ENCODE peak calls at places on chromosomes 13 and 19, in four cellular contexts. Z is NCI-H1417, F is KG1, K is NCI-H524. B is an unnamed sample.
A peak's percentile ranks its signal among the peaks of the same experiment; 100 is the strongest.

GRCh38 chr13:110042253-110042652 is 255.9 kb upstream of the IRS2 start:
- DNase-seq in K (no peak), F (no peak), Z (no peak), B (no peak)

GRCh38 chr19:50646074-50646807 is 3.0 kb upstream of the C19orf81 start:
- DNase-seq in K (no peak), F (no peak), Z (no peak), B (no peak)

GRCh38 chr19:3551808-3552095 is 5.6 kb downstream of the MFSD12 start:
- DNase-seq in F (no peak), K (no peak), Z (no peak), B (no peak)

GRCh38 chr13:35718084-35718483 is 241.6 kb upstream of the MAB21L1 start:
- DNase-seq in Z (no peak), K (peak; percentile 26), F (no peak), B (no peak)

GRCh38 chr13:101455863-101456262 is 3.4 kb downstream of the ITGBL1 start:
- DNase-seq in Z (no peak), K (no peak), F (no peak), B (no peak)

GRCh38 chr19:40610396-40611064 is 9.4 kb downstream of the LTBP4 start:
- DNase-seq in F (no peak), Z (no peak), K (no peak), B (peak; percentile 69)

GRCh38 chr13:41107104-41107571 is 25.5 kb downstream of the KBTBD6 start:
- DNase-seq in F (no peak), K (peak; percentile 61), Z (no peak), B (no peak)

GRCh38 chr13:53839461-53839860 is 810.8 kb downstream of the OLFM4 start:
- DNase-seq in F (no peak), Z (no peak), K (no peak), B (no peak)

GRCh38 chr13:43487885-43488284 is 298.9 kb downstream of the ENOX1 start:
- DNase-seq in F (no peak), K (no peak), Z (no peak), B (no peak)

GRCh38 chr13:21443171-21443570 is 15.9 kb downstream of the ZDHHC20 start:
- DNase-seq in F (no peak), K (no peak), Z (no peak), B (no peak)

GRCh38 chr19:3931041-3931440 is 1.8 kb upstream of the NMRK2 start:
- DNase-seq in K (no peak), F (no peak), Z (no peak), B (no peak)

GRCh38 chr13:41017744-41018582 is 1.2 kb downstream of the ELF1 start:
- DNase-seq in K (no peak), Z (no peak), F (no peak), B (no peak)

GRCh38 chr19:12574036-12574435 is 22.8 kb upstream of the ZNF564 start:
- DNase-seq in K (no peak), Z (peak; percentile 23), F (no peak), B (peak; percentile 73)

GRCh38 chr13:33051632-33052031 is 35.4 kb downstream of the KL start:
- DNase-seq in F (no peak), K (no peak), Z (no peak), B (no peak)

GRCh38 chr19:5627395-5627904 is 4.6 kb downstream of the SAFB start:
- DNase-seq in Z (no peak), K (peak; percentile 97), F (peak; percentile 7), B (peak; percentile 61)

GRCh38 chr19:28074773-28075172 is 1138.2 kb downstream of the UQCRFS1 start:
- DNase-seq in Z (no peak), K (no peak), F (no peak), B (no peak)

GRCh38 chr19:35118268-35119026 is 2.8 kb downstream of the FXYD3 start:
- DNase-seq in F (no peak), Z (no peak), K (no peak), B (no peak)

GRCh38 chr19:10501971-10502523 is 1.1 kb downstream of the KEAP1 start:
- DNase-seq in F (no peak), K (peak; percentile 66), Z (no peak), B (no peak)

GRCh38 chr13:99750951-99751350 is 220.6 kb downstream of the ZIC5 start:
- DNase-seq in F (no peak), Z (no peak), K (no peak), B (no peak)

GRCh38 chr19:21314676-21315075 is 14.5 kb downstream of the ZNF708 start:
- DNase-seq in K (no peak), F (no peak), Z (no peak), B (no peak)

GRCh38 chr13:25738342-25738771 is 313.5 kb downstream of the SHISA2 start:
- DNase-seq in K (peak; percentile 46), F (no peak), Z (peak; percentile 57), B (no peak)

GRCh38 chr19:1472227-1473055 is 6.6 kb downstream of the C19orf25 start:
- DNase-seq in F (no peak), K (peak; percentile 68), Z (no peak), B (no peak)

GRCh38 chr13:32228330-32229041 is 86.7 kb downstream of the ZAR1L start:
- DNase-seq in K (peak; percentile 67), F (no peak), Z (no peak), B (no peak)

GRCh38 chr13:99992912-99993311 is 11.3 kb downstream of the ZIC2 start:
- DNase-seq in Z (no peak), K (no peak), F (no peak), B (no peak)

GRCh38 chr19:13803038-13803437 is 7.8 kb downstream of the ZSWIM4 start:
- DNase-seq in K (no peak), F (no peak), Z (no peak), B (no peak)

GRCh38 chr13:64186503-64186902 is 2770.9 kb upstream of the PCDH20 start:
- DNase-seq in Z (no peak), F (no peak), K (no peak), B (no peak)

GRCh38 chr13:112885782-112886268 is 83.2 kb upstream of the MCF2L start:
- DNase-seq in F (no peak), Z (peak; percentile 95), K (peak; percentile 80), B (no peak)

GRCh38 chr19:42206871-42207755 is 10.4 kb downstream of the DEDD2 start:
- DNase-seq in Z (no peak), F (no peak), K (no peak), B (no peak)

GRCh38 chr13:35789335-35790166 is 313.1 kb upstream of the MAB21L1 start:
- DNase-seq in Z (peak; percentile 28), F (peak; percentile 2), K (peak; percentile 69), B (no peak)

GRCh38 chr19:38209671-38210457 is 14.2 kb downstream of the DPF1 start:
- DNase-seq in F (no peak), K (peak; percentile 70), Z (peak; percentile 43), B (no peak)

GRCh38 chr19:38155453-38155852 is 68.6 kb downstream of the DPF1 start:
- DNase-seq in K (no peak), F (no peak), Z (no peak), B (no peak)

GRCh38 chr13:110726726-110727125 is 13.2 kb downstream of the ING1 start:
- DNase-seq in F (no peak), Z (no peak), K (no peak), B (no peak)

GRCh38 chr19:48415869-48416268 is 22.4 kb downstream of the GRIN2D start:
- DNase-seq in F (no peak), K (no peak), Z (no peak), B (no peak)

GRCh38 chr19:31913103-31913710 is 432.2 kb upstream of the ZNF507 start:
- DNase-seq in K (no peak), Z (no peak), F (no peak), B (no peak)

GRCh38 chr13:102945324-102945815 is 99.5 kb downstream of the ERCC5 start:
- DNase-seq in F (no peak), Z (no peak), K (no peak), B (no peak)

GRCh38 chr13:46640843-46641242 is 87.9 kb downstream of the LRCH1 start:
- DNase-seq in K (no peak), Z (no peak), F (no peak), B (no peak)

GRCh38 chr19:35991731-35992450 is 3.1 kb upstream of the SDHAF1 start:
- DNase-seq in Z (no peak), F (no peak), K (peak; percentile 79), B (no peak)

GRCh38 chr13:80084086-80084676 is 256.7 kb downstream of the SPRY2 start:
- DNase-seq in F (no peak), K (no peak), Z (no peak), B (no peak)